ENCODE peak calls at places on chromosome 13, in four cellular contexts. One of them, this sample, is unnamed.

GRCh38 chr13:44197791-44198770 is 175.5 kb upstream of the SERP2 start:
- DNase-seq in suprapubic skin: no peak
- DNase-seq in omental fat pad: no peak
- DNase-seq in body of pancreas: no peak
- DNase-seq in this sample: no peak

GRCh38 chr13:38566526-38566925 is 120.4 kb upstream of the FREM2 start:
- DNase-seq in omental fat pad: no peak
- DNase-seq in suprapubic skin: no peak
- DNase-seq in body of pancreas: no peak
- DNase-seq in this sample: no peak

GRCh38 chr13:49213997-49214916 is 5.9 kb upstream of the MLNR start:
- DNase-seq in omental fat pad: no peak
- DNase-seq in body of pancreas: no peak
- DNase-seq in suprapubic skin: no peak
- DNase-seq in this sample: no peak

GRCh38 chr13:57627663-57628062 is 3.9 kb upstream of the PCDH17 start:
- DNase-seq in body of pancreas: no peak
- DNase-seq in suprapubic skin: no peak
- DNase-seq in omental fat pad: no peak
- DNase-seq in this sample: no peak

GRCh38 chr13:39603424-39603947 is 493 bp upstream of the LHFPL6 start:
- DNase-seq in body of pancreas: peak
- DNase-seq in omental fat pad: no peak
- DNase-seq in suprapubic skin: no peak
- DNase-seq in this sample: no peak

GRCh38 chr13:46906440-46906839 is 9.6 kb upstream of the HTR2A start:
- DNase-seq in omental fat pad: no peak
- DNase-seq in suprapubic skin: no peak
- DNase-seq in body of pancreas: no peak
- DNase-seq in this sample: no peak

GRCh38 chr13:31167490-31167889 is 5.8 kb upstream of the HSPH1 start:
- DNase-seq in suprapubic skin: no peak
- DNase-seq in omental fat pad: no peak
- DNase-seq in body of pancreas: no peak
- DNase-seq in this sample: no peak

GRCh38 chr13:111857336-111857735 is 209.6 kb upstream of the SOX1 start:
- DNase-seq in body of pancreas: no peak
- DNase-seq in suprapubic skin: no peak
- DNase-seq in omental fat pad: no peak
- DNase-seq in this sample: peak

GRCh38 chr13:79679334-79679733 is 198.4 kb downstream of the NDFIP2 start:
- DNase-seq in body of pancreas: peak
- DNase-seq in suprapubic skin: peak
- DNase-seq in omental fat pad: peak
- DNase-seq in this sample: no peak

GRCh38 chr13:27997904-27998522 is 9.5 kb upstream of the URAD start:
- DNase-seq in suprapubic skin: no peak
- DNase-seq in omental fat pad: no peak
- DNase-seq in body of pancreas: peak
- DNase-seq in this sample: no peak

GRCh38 chr13:113857531-113858195 is 6.2 kb downstream of the GAS6 start:
- DNase-seq in suprapubic skin: peak
- DNase-seq in omental fat pad: no peak
- DNase-seq in body of pancreas: no peak
- DNase-seq in this sample: peak

GRCh38 chr13:59384154-59384553 is 779.6 kb downstream of the DIAPH3 start:
- DNase-seq in suprapubic skin: no peak
- DNase-seq in omental fat pad: no peak
- DNase-seq in body of pancreas: no peak
- DNase-seq in this sample: no peak

GRCh38 chr13:74555291-74556001 is 421.2 kb upstream of the KLF12 start:
- DNase-seq in omental fat pad: no peak
- DNase-seq in body of pancreas: no peak
- DNase-seq in suprapubic skin: no peak
- DNase-seq in this sample: no peak

GRCh38 chr13:90420683-90421082 is 926.8 kb upstream of the MIR17HG start:
- DNase-seq in suprapubic skin: no peak
- DNase-seq in body of pancreas: no peak
- DNase-seq in omental fat pad: no peak
- DNase-seq in this sample: no peak

GRCh38 chr13:113033498-113033897 is 64.5 kb downstream of the MCF2L start:
- DNase-seq in suprapubic skin: no peak
- DNase-seq in body of pancreas: no peak
- DNase-seq in omental fat pad: no peak
- DNase-seq in this sample: no peak

GRCh38 chr13:27516103-27516502 is 65.7 kb upstream of the MTIF3 start:
- DNase-seq in suprapubic skin: no peak
- DNase-seq in body of pancreas: no peak
- DNase-seq in omental fat pad: no peak
- DNase-seq in this sample: no peak

GRCh38 chr13:91280806-91281205 is 66.7 kb upstream of the MIR17HG start:
- DNase-seq in suprapubic skin: no peak
- DNase-seq in body of pancreas: no peak
- DNase-seq in omental fat pad: no peak
- DNase-seq in this sample: no peak

GRCh38 chr13:23985846-23986245 is 88.5 kb upstream of the C1QTNF9B start:
- DNase-seq in suprapubic skin: no peak
- DNase-seq in body of pancreas: no peak
- DNase-seq in omental fat pad: no peak
- DNase-seq in this sample: no peak

GRCh38 chr13:47798906-47799305 is 202.2 kb downstream of the SUCLA2 start:
- DNase-seq in suprapubic skin: no peak
- DNase-seq in omental fat pad: no peak
- DNase-seq in body of pancreas: no peak
- DNase-seq in this sample: no peak

GRCh38 chr13:76992548-76993001 is 694 bp downstream of the CLN5 start:
- DNase-seq in body of pancreas: peak
- DNase-seq in omental fat pad: no peak
- DNase-seq in suprapubic skin: no peak
- DNase-seq in this sample: no peak

GRCh38 chr13:110897521-110897920 is 17.3 kb downstream of the ANKRD10 start:
- DNase-seq in omental fat pad: no peak
- DNase-seq in suprapubic skin: no peak
- DNase-seq in body of pancreas: no peak
- DNase-seq in this sample: no peak

GRCh38 chr13:28597641-28598040 is 61.3 kb upstream of the POMP start:
- DNase-seq in suprapubic skin: no peak
- DNase-seq in omental fat pad: no peak
- DNase-seq in body of pancreas: no peak
- DNase-seq in this sample: no peak

GRCh38 chr13:112965573-112966115 is 3.4 kb upstream of the MCF2L start:
- DNase-seq in body of pancreas: no peak
- DNase-seq in suprapubic skin: peak
- DNase-seq in omental fat pad: no peak
- DNase-seq in this sample: no peak

GRCh38 chr13:113078895-113079720 is 26.5 kb upstream of the F7 start:
- DNase-seq in omental fat pad: no peak
- DNase-seq in suprapubic skin: no peak
- DNase-seq in body of pancreas: no peak
- DNase-seq in this sample: no peak

GRCh38 chr13:71260246-71260645 is 606.8 kb downstream of the DACH1 start:
- DNase-seq in body of pancreas: no peak
- DNase-seq in suprapubic skin: no peak
- DNase-seq in omental fat pad: no peak
- DNase-seq in this sample: no peak

GRCh38 chr13:96089749-96090239 is at the start of gene HS6ST3:
- DNase-seq in body of pancreas: peak
- DNase-seq in suprapubic skin: no peak
- DNase-seq in omental fat pad: no peak
- DNase-seq in this sample: peak

GRCh38 chr13:95698047-95698749 is 21.3 kb downstream of the DNAJC3 start:
- DNase-seq in body of pancreas: no peak
- DNase-seq in suprapubic skin: no peak
- DNase-seq in omental fat pad: no peak
- DNase-seq in this sample: no peak

GRCh38 chr13:102645701-102646100 is 48.9 kb downstream of the TPP2 start:
- DNase-seq in omental fat pad: no peak
- DNase-seq in suprapubic skin: no peak
- DNase-seq in body of pancreas: no peak
- DNase-seq in this sample: no peak

GRCh38 chr13:96880419-96880818 is 113.9 kb downstream of the OXGR1 start:
- DNase-seq in body of pancreas: no peak
- DNase-seq in omental fat pad: no peak
- DNase-seq in suprapubic skin: no peak
- DNase-seq in this sample: no peak

GRCh38 chr13:111614009-111614408 is 293.6 kb downstream of the TEX29 start:
- DNase-seq in suprapubic skin: no peak
- DNase-seq in body of pancreas: no peak
- DNase-seq in omental fat pad: no peak
- DNase-seq in this sample: peak

GRCh38 chr13:85254641-85255040 is 544.6 kb downstream of the SLITRK6 start:
- DNase-seq in omental fat pad: no peak
- DNase-seq in body of pancreas: no peak
- DNase-seq in suprapubic skin: no peak
- DNase-seq in this sample: no peak

DNA sequence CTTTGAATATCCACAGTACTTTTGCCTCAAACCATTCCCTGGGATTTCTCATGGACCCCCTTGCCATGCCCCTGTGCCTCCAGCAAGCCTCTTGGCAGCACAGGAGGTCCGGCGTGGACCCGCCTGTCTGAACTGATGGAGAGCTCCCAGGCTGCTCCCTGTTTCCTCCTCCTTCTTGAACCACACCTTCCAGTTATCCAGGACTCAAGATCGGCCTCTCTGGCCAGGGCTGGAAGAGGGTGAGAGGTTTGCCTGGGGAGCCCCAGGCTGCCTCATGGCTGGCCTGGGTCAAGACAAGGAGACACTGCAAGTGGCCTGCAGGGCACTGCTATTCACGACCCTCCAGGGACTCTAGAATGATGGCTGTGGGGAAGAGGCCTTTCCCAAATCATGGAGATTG is 93.6 kb upstream of the WASF3 start:
- DNase-seq in body of pancreas: no peak
- DNase-seq in omental fat pad: no peak
- DNase-seq in suprapubic skin: no peak
- DNase-seq in this sample: no peak
- TF ChIP-seq CTCF in body of pancreas: no peak
- TF ChIP-seq CTCF in omental fat pad: no peak
- TF ChIP-seq CTCF in suprapubic skin: no peak
- TF ChIP-seq CTCF in this sample: no peak

DNA sequence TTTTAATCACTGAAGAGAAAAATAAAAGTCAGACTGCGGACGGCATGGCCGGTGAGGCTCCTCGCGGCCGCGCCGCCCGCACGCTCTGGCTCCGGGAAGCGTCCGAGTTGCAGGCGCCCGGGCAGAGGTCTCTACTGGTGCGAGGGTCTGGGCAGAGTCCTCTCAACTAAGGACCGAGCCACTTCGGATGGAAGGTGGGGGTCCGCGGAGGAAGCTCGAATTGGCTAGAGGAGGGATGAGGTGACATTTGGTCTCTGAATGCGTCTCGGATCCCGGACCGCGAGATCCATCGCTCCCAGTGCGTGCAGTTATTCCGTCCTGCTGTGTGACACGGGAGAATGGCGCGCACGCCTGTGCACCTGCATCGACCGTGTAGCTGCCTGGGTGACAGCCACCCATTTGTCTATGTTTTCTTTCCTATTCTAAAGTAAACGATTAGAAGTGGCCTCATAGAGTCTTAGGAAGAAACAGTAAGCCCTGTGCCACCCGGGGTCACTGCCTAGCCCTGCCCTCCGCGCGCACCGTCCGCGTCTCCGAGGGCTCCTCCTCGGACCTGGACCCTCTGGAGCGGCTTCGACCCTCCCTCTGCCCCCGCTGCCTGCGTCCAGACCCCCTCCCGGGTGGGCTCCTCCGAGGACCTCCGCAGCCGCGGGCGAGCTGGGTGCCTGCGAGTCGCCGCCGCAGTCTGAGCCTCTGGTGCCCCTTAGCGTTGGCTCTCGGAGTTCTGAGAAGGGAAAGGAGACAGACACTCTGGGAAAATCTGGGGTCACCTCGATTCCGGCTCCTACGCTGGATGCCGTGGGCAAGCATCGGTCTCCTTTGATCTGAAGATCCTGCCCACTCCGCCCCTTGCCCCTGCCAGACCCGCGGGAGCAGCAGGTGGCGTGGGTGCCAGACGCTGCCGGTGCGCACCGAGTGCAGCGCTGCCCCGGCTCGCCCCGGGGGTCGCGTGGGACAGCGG is 347.4 kb downstream of the LIG4 start:
- DNase-seq in omental fat pad: no peak
- DNase-seq in suprapubic skin: no peak
- DNase-seq in body of pancreas: peak
- DNase-seq in this sample: peak
- TF ChIP-seq CTCF in omental fat pad: no peak
- TF ChIP-seq CTCF in suprapubic skin: no peak
- TF ChIP-seq CTCF in body of pancreas: no peak
- TF ChIP-seq CTCF in this sample: peak

GRCh38 chr13:100196380-100196779 is 107.5 kb downstream of the PCCA start:
- DNase-seq in body of pancreas: no peak
- DNase-seq in omental fat pad: no peak
- DNase-seq in suprapubic skin: no peak
- DNase-seq in this sample: no peak

GRCh38 chr13:100197116-100197515 is 108.2 kb downstream of the PCCA start:
- DNase-seq in suprapubic skin: no peak
- DNase-seq in omental fat pad: no peak
- DNase-seq in body of pancreas: no peak
- DNase-seq in this sample: no peak

GRCh38 chr13:100197591-100198365 is 108.9 kb downstream of the PCCA start:
- DNase-seq in suprapubic skin: no peak
- DNase-seq in body of pancreas: peak
- DNase-seq in omental fat pad: no peak
- DNase-seq in this sample: no peak

DNA sequence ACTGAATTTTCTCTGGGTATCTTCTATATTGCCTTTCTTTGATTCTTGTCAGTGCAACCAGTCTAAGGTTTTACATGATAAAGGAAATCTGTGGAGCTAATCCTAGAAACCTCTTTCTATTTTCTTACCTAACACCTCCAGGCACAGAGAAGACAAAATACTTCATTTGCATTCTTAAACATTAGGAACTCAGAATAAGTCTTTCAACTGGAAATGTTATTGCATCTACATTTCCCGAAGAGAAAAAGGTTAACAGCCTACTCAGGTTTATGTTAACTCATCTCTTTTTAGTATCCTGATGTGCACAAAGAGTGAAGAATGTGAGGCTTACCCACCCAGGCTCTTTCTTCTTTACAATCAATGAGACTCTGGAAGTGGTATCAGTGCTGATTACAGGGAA is 106.7 kb downstream of the PCCA start:
- DNase-seq in suprapubic skin: no peak
- DNase-seq in omental fat pad: no peak
- DNase-seq in body of pancreas: no peak
- DNase-seq in this sample: no peak
- TF ChIP-seq CTCF in suprapubic skin: no peak
- TF ChIP-seq CTCF in omental fat pad: no peak
- TF ChIP-seq CTCF in body of pancreas: no peak
- TF ChIP-seq CTCF in this sample: no peak

GRCh38 chr13:64158910-64159309 is 2743.3 kb upstream of the PCDH20 start:
- DNase-seq in omental fat pad: no peak
- DNase-seq in suprapubic skin: no peak
- DNase-seq in body of pancreas: no peak
- DNase-seq in this sample: no peak

DNA sequence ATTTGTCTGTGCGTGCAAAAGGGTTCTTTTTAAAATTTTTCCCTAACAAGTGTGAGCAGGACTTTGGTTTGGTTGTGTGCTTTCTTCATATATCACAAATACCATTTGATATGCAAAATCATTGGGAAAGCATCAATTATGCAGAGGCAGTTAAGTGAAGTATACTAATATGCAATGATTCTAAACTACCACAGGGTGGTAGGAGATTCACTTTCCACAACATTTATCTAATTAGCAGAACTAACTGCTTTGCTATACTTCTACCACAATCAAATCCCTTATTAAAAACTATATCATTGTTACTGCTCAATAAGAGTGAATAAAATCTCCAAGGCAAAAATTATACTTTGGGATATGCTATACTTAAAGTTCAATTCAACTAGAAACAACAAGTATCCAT is 2738.9 kb upstream of the PCDH20 start:
- DNase-seq in body of pancreas: no peak
- DNase-seq in omental fat pad: no peak
- DNase-seq in suprapubic skin: no peak
- DNase-seq in this sample: no peak
- TF ChIP-seq CTCF in body of pancreas: no peak
- TF ChIP-seq CTCF in omental fat pad: no peak
- TF ChIP-seq CTCF in suprapubic skin: no peak
- TF ChIP-seq CTCF in this sample: peak